ENCODE peak calls at places on chromosomes 2 and 18, in five cellular contexts. One of them, this sample, is unnamed.

GRCh38 chr2:178204987-178205386 is 10.7 kb downstream of the OSBPL6 start:
- DNase-seq in nephron progenitor cell: no peak
- DNase-seq in AG09319: no peak
- DNase-seq in Peyer's patch: no peak
- DNase-seq in GM13976: no peak
- DNase-seq in this sample: no peak

GRCh38 chr18:43081396-43081795 is 34.1 kb downstream of the RIT2 start:
- DNase-seq in nephron progenitor cell: no peak
- DNase-seq in AG09319: no peak
- DNase-seq in Peyer's patch: no peak
- DNase-seq in GM13976: no peak
- DNase-seq in this sample: no peak

GRCh38 chr2:136424112-136424511 is 306.2 kb upstream of the CXCR4 start:
- DNase-seq in nephron progenitor cell: no peak
- DNase-seq in AG09319: no peak
- DNase-seq in Peyer's patch: no peak
- DNase-seq in GM13976: no peak
- DNase-seq in this sample: no peak

GRCh38 chr2:121902171-121902591 is 146.7 kb downstream of the TSN start:
- DNase-seq in nephron progenitor cell: no peak
- DNase-seq in AG09319: no peak
- DNase-seq in Peyer's patch: no peak
- DNase-seq in GM13976: peak; percentile 59
- DNase-seq in this sample: no peak

GRCh38 chr2:70852824-70853223 is 17.2 kb upstream of the CD207 start:
- DNase-seq in nephron progenitor cell: no peak
- DNase-seq in AG09319: no peak
- DNase-seq in Peyer's patch: no peak
- DNase-seq in GM13976: no peak
- DNase-seq in this sample: no peak

GRCh38 chr18:49858309-49859005 is 45.1 kb upstream of the ACAA2 start:
- DNase-seq in nephron progenitor cell: peak; percentile 82
- DNase-seq in AG09319: peak; percentile 27
- DNase-seq in Peyer's patch: peak; percentile 85
- DNase-seq in GM13976: peak; percentile 73
- DNase-seq in this sample: peak; percentile 66

GRCh38 chr2:235709969-235710879 is 216.4 kb downstream of the AGAP1 start:
- DNase-seq in nephron progenitor cell: no peak
- DNase-seq in AG09319: no peak
- DNase-seq in Peyer's patch: no peak
- DNase-seq in GM13976: no peak
- DNase-seq in this sample: no peak

GRCh38 chr2:54545700-54546450 is 89.7 kb downstream of the SPTBN1 start:
- DNase-seq in nephron progenitor cell: no peak
- DNase-seq in AG09319: no peak
- DNase-seq in Peyer's patch: no peak
- DNase-seq in GM13976: no peak
- DNase-seq in this sample: no peak

GRCh38 chr2:4272261-4272858 is 569.0 kb downstream of the DCDC2C start:
- DNase-seq in nephron progenitor cell: no peak
- DNase-seq in AG09319: no peak
- DNase-seq in Peyer's patch: no peak
- DNase-seq in GM13976: no peak
- DNase-seq in this sample: no peak

GRCh38 chr2:240369725-240370585 is 65.5 kb upstream of the GPC1 start:
- DNase-seq in nephron progenitor cell: no peak
- DNase-seq in AG09319: peak; percentile 47
- DNase-seq in Peyer's patch: no peak
- DNase-seq in GM13976: no peak
- DNase-seq in this sample: no peak

GRCh38 chr2:68878753-68879152 is 7.6 kb upstream of the BMP10 start:
- DNase-seq in nephron progenitor cell: no peak
- DNase-seq in AG09319: no peak
- DNase-seq in Peyer's patch: no peak
- DNase-seq in GM13976: no peak
- DNase-seq in this sample: no peak

GRCh38 chr2:208031608-208032019 is 6.3 kb upstream of the PLEKHM3 start:
- DNase-seq in nephron progenitor cell: no peak
- DNase-seq in AG09319: no peak
- DNase-seq in Peyer's patch: no peak
- DNase-seq in GM13976: peak; percentile 32
- DNase-seq in this sample: no peak

GRCh38 chr2:208037564-208038487 is 12.5 kb upstream of the PLEKHM3 start:
- DNase-seq in nephron progenitor cell: no peak
- DNase-seq in AG09319: no peak
- DNase-seq in Peyer's patch: no peak
- DNase-seq in GM13976: no peak
- DNase-seq in this sample: no peak

GRCh38 chr2:208036357-208036756 is 11.0 kb upstream of the PLEKHM3 start:
- DNase-seq in nephron progenitor cell: no peak
- DNase-seq in AG09319: no peak
- DNase-seq in Peyer's patch: no peak
- DNase-seq in GM13976: no peak
- DNase-seq in this sample: no peak

GRCh38 chr2:208034503-208035140 is 9.3 kb upstream of the PLEKHM3 start:
- DNase-seq in nephron progenitor cell: no peak
- DNase-seq in AG09319: no peak
- DNase-seq in Peyer's patch: no peak
- DNase-seq in GM13976: no peak
- DNase-seq in this sample: no peak

GRCh38 chr2:208033701-208034502 is 8.6 kb upstream of the PLEKHM3 start:
- DNase-seq in nephron progenitor cell: no peak
- DNase-seq in AG09319: no peak
- DNase-seq in Peyer's patch: peak; percentile 65
- DNase-seq in GM13976: peak; percentile 64
- DNase-seq in this sample: no peak
- TF ChIP-seq CTCF in nephron progenitor cell: no peak
- TF ChIP-seq CTCF in AG09319: peak; percentile 4
- TF ChIP-seq CTCF in Peyer's patch: peak; percentile 73
- TF ChIP-seq CTCF in GM13976: peak; percentile 67
- TF ChIP-seq CTCF in this sample: peak; percentile 50

GRCh38 chr2:223097888-223098383 is 45.9 kb downstream of the KCNE4 start:
- DNase-seq in nephron progenitor cell: no peak
- DNase-seq in AG09319: no peak
- DNase-seq in Peyer's patch: no peak
- DNase-seq in GM13976: no peak
- DNase-seq in this sample: no peak

GRCh38 chr2:223101340-223102039 is 49.5 kb downstream of the KCNE4 start:
- DNase-seq in nephron progenitor cell: no peak
- DNase-seq in AG09319: no peak
- DNase-seq in Peyer's patch: no peak
- DNase-seq in GM13976: peak; percentile 16
- DNase-seq in this sample: peak; percentile 12

GRCh38 chr2:223099561-223099960 is 47.6 kb downstream of the KCNE4 start:
- DNase-seq in nephron progenitor cell: no peak
- DNase-seq in AG09319: no peak
- DNase-seq in Peyer's patch: no peak
- DNase-seq in GM13976: no peak
- DNase-seq in this sample: no peak

GRCh38 chr2:223102040-223102899 is 50.3 kb downstream of the KCNE4 start:
- DNase-seq in nephron progenitor cell: no peak
- DNase-seq in AG09319: no peak
- DNase-seq in Peyer's patch: no peak
- DNase-seq in GM13976: no peak
- DNase-seq in this sample: no peak

GRCh38 chr2:223100061-223100511 is 48.1 kb downstream of the KCNE4 start:
- DNase-seq in nephron progenitor cell: no peak
- DNase-seq in AG09319: no peak
- DNase-seq in Peyer's patch: no peak
- DNase-seq in GM13976: no peak
- DNase-seq in this sample: no peak
- TF ChIP-seq CTCF in nephron progenitor cell: no peak
- TF ChIP-seq CTCF in AG09319: no peak
- TF ChIP-seq CTCF in Peyer's patch: no peak
- TF ChIP-seq CTCF in GM13976: no peak
- TF ChIP-seq CTCF in this sample: no peak

GRCh38 chr2:229195346-229195947 is 75.6 kb downstream of the PID1 start:
- DNase-seq in nephron progenitor cell: no peak
- DNase-seq in AG09319: no peak
- DNase-seq in Peyer's patch: no peak
- DNase-seq in GM13976: no peak
- DNase-seq in this sample: no peak

GRCh38 chr2:229199267-229199666 is 71.8 kb downstream of the PID1 start:
- DNase-seq in nephron progenitor cell: no peak
- DNase-seq in AG09319: no peak
- DNase-seq in Peyer's patch: no peak
- DNase-seq in GM13976: no peak
- DNase-seq in this sample: no peak

GRCh38 chr2:229193281-229193680 is 77.8 kb downstream of the PID1 start:
- DNase-seq in nephron progenitor cell: no peak
- DNase-seq in AG09319: no peak
- DNase-seq in Peyer's patch: no peak
- DNase-seq in GM13976: no peak
- DNase-seq in this sample: no peak

GRCh38 chr2:229191413-229191812 is 79.7 kb downstream of the PID1 start:
- DNase-seq in nephron progenitor cell: no peak
- DNase-seq in AG09319: no peak
- DNase-seq in Peyer's patch: no peak
- DNase-seq in GM13976: no peak
- DNase-seq in this sample: no peak

DNA sequence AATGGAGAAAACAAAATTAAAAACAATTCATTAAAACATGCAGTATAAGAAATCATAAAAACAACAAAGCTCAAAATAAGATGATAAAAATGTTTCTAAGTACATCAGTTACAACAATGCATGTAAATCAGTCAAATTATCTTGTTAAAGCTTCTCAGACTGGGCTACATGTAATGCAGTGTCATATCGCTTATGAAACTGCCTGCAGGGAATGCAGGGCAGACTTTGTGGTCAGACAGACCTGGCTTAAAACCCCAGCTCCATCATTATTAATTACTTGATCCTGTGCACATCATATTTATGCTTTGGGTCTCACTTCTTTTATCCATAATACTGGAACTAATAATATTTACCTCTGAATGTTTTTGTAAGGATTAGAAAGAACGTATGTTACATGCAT is 74.6 kb downstream of the PID1 start:
- DNase-seq in nephron progenitor cell: no peak
- DNase-seq in AG09319: no peak
- DNase-seq in Peyer's patch: no peak
- DNase-seq in GM13976: no peak
- DNase-seq in this sample: no peak
- TF ChIP-seq CTCF in nephron progenitor cell: no peak
- TF ChIP-seq CTCF in AG09319: no peak
- TF ChIP-seq CTCF in Peyer's patch: no peak
- TF ChIP-seq CTCF in GM13976: no peak
- TF ChIP-seq CTCF in this sample: no peak

GRCh38 chr2:59399126-59399525 is 1154.3 kb downstream of the BCL11A start:
- DNase-seq in nephron progenitor cell: no peak
- DNase-seq in AG09319: no peak
- DNase-seq in Peyer's patch: no peak
- DNase-seq in GM13976: no peak
- DNase-seq in this sample: no peak

GRCh38 chr2:59389240-59389639 is 1148.1 kb upstream of the FANCL start:
- DNase-seq in nephron progenitor cell: no peak
- DNase-seq in AG09319: no peak
- DNase-seq in Peyer's patch: no peak
- DNase-seq in GM13976: no peak
- DNase-seq in this sample: no peak

GRCh38 chr2:59398081-59398480 is 1155.4 kb downstream of the BCL11A start:
- DNase-seq in nephron progenitor cell: no peak
- DNase-seq in AG09319: no peak
- DNase-seq in Peyer's patch: no peak
- DNase-seq in GM13976: no peak
- DNase-seq in this sample: no peak

GRCh38 chr2:59390581-59390980 is 1149.5 kb upstream of the FANCL start:
- DNase-seq in nephron progenitor cell: no peak
- DNase-seq in AG09319: no peak
- DNase-seq in Peyer's patch: no peak
- DNase-seq in GM13976: no peak
- DNase-seq in this sample: no peak

DNA sequence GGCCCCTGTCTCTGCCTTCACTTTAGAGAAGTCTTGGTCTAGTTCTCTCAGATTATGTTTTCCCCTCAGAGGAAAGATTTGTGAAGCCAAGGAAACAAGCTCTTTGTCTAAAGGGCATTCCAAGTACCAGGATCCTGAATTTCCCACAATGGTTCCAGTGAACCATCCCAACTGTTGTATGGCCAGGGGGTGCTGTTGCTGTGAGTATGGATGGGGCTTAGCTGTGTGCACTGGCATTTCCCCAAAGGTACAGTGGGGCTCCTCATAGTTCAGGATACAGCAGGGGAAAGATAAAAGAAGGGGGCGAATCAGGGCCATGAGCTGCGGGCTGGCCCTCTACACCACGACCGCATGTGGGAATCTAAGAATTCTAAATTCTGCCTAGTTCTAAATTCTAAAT is 1154.0 kb upstream of the FANCL start:
- DNase-seq in nephron progenitor cell: no peak
- DNase-seq in AG09319: no peak
- DNase-seq in Peyer's patch: no peak
- DNase-seq in GM13976: no peak
- DNase-seq in this sample: no peak
- TF ChIP-seq CTCF in nephron progenitor cell: no peak
- TF ChIP-seq CTCF in AG09319: no peak
- TF ChIP-seq CTCF in Peyer's patch: no peak
- TF ChIP-seq CTCF in GM13976: no peak
- TF ChIP-seq CTCF in this sample: no peak

DNA sequence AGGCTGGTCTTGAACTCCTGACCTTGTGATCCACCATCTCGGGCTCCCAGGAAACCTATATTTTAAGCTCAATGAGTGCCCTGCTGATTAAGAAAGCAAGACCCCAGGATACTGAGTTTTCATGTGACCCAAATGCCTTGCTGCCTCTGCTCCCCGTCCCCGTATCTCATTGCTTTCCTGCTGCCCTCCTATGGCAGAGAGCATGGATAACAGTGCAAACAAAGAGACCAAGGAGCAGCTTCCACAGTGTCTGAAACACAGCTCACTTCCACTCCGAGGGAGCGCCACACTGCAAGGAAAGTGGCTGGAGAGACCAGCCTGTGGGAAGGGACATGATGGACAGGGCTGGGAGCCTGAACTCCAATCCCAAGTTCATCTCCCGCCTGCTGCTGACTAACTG is 246.8 kb downstream of the TMEM182 start:
- DNase-seq in nephron progenitor cell: peak; percentile 8
- DNase-seq in AG09319: no peak
- DNase-seq in Peyer's patch: no peak
- DNase-seq in GM13976: no peak
- DNase-seq in this sample: no peak
- TF ChIP-seq CTCF in nephron progenitor cell: no peak
- TF ChIP-seq CTCF in AG09319: no peak
- TF ChIP-seq CTCF in Peyer's patch: no peak
- TF ChIP-seq CTCF in GM13976: no peak
- TF ChIP-seq CTCF in this sample: peak; percentile 25

GRCh38 chr18:59382388-59382787 is 23.3 kb upstream of the LMAN1 start:
- DNase-seq in nephron progenitor cell: no peak
- DNase-seq in AG09319: no peak
- DNase-seq in Peyer's patch: no peak
- DNase-seq in GM13976: no peak
- DNase-seq in this sample: no peak
- TF ChIP-seq CTCF in nephron progenitor cell: no peak
- TF ChIP-seq CTCF in AG09319: no peak
- TF ChIP-seq CTCF in Peyer's patch: no peak
- TF ChIP-seq CTCF in GM13976: no peak
- TF ChIP-seq CTCF in this sample: no peak

GRCh38 chr2:201270293-201271001 is 10.1 kb downstream of the CASP8 start:
- DNase-seq in nephron progenitor cell: no peak
- DNase-seq in AG09319: no peak
- DNase-seq in Peyer's patch: no peak
- DNase-seq in GM13976: no peak
- DNase-seq in this sample: no peak
- TF ChIP-seq CTCF in nephron progenitor cell: no peak
- TF ChIP-seq CTCF in AG09319: no peak
- TF ChIP-seq CTCF in Peyer's patch: no peak
- TF ChIP-seq CTCF in GM13976: no peak
- TF ChIP-seq CTCF in this sample: no peak

GRCh38 chr18:55338955-55339662 is 248.9 kb downstream of the TCF4 start:
- DNase-seq in nephron progenitor cell: no peak
- DNase-seq in AG09319: no peak
- DNase-seq in Peyer's patch: no peak
- DNase-seq in GM13976: no peak
- DNase-seq in this sample: no peak
- TF ChIP-seq CTCF in nephron progenitor cell: no peak
- TF ChIP-seq CTCF in AG09319: peak; percentile 12
- TF ChIP-seq CTCF in Peyer's patch: no peak
- TF ChIP-seq CTCF in GM13976: no peak
- TF ChIP-seq CTCF in this sample: no peak